ENCODE peak calls at places on chromosomes 6 and 20, in four cellular contexts. L is T follicular helper cell, N is heart left ventricle, P is NCI-H2081. G is an unnamed sample.

GRCh38 chr20:45918182-45918737 is 6.3 kb upstream of the PLTP start:
- DNase-seq in N (no peak), L (no peak), P (no peak), G (no peak)

GRCh38 chr6:125944434-125944816 is 12.1 kb upstream of the HINT3 start:
- DNase-seq in N (peak), L (no peak), P (no peak), G (no peak)

GRCh38 chr20:63893999-63894357 is 948 bp upstream of the DNAJC5 start:
- DNase-seq in P (no peak), N (no peak), L (no peak), G (no peak)

GRCh38 chr6:10993896-10994295 is 50.2 kb downstream of the ELOVL2 start:
- DNase-seq in N (no peak), L (no peak), P (no peak), G (no peak)

GRCh38 chr6:5989141-5989723 is 17.5 kb downstream of the NRN1 start:
- DNase-seq in L (no peak), P (no peak), N (peak), G (no peak)

GRCh38 chr20:41119593-41120561 is 17.5 kb upstream of the PLCG1 start:
- DNase-seq in P (no peak), L (no peak), N (no peak), G (no peak)

GRCh38 chr6:41785689-41786450 is 1.6 kb upstream of the TOMM6 start:
- DNase-seq in P (no peak), L (no peak), N (no peak), G (no peak)

GRCh38 chr6:52423971-52424381 is 3.8 kb downstream of the EFHC1 start:
- DNase-seq in L (no peak), N (peak), P (no peak), G (no peak)

GRCh38 chr6:166488081-166488685 is 98.3 kb downstream of the RAMACL start:
- DNase-seq in P (no peak), N (peak), L (peak), G (no peak)

GRCh38 chr20:13200767-13201500 is 20.1 kb upstream of the ISM1 start:
- DNase-seq in N (no peak), L (no peak), P (peak), G (peak)

GRCh38 chr6:26053929-26054658 is 33.1 kb upstream of the HFE start:
- DNase-seq in N (no peak), L (no peak), P (no peak), G (no peak)

GRCh38 chr6:111894272-111894671 is 21.0 kb upstream of the FYN start:
- DNase-seq in N (no peak), P (no peak), L (no peak), G (no peak)

GRCh38 chr6:67541591-67541990 is 1093.5 kb upstream of the ADGRB3 start:
- DNase-seq in N (no peak), L (no peak), P (no peak), G (no peak)

GRCh38 chr20:49544535-49544934 is 23.4 kb downstream of the PTGIS start:
- DNase-seq in P (no peak), N (no peak), L (no peak), G (no peak)

GRCh38 chr6:52221302-52221701 is 23.0 kb downstream of the IL17F start:
- DNase-seq in P (no peak), L (no peak), N (no peak), G (no peak)

GRCh38 chr6:103855750-103856149 is 1004.0 kb downstream of the HACE1 start:
- DNase-seq in P (no peak), L (no peak), N (no peak), G (no peak)